ENCODE peak calls at places on chromosome 10, in five cellular contexts. S is esophagus squamous epithelium, W is heart left ventricle, E is A549, G is uterus. I is an unnamed sample.

GRCh38 chr10:89744021-89744420 is 42.6 kb downstream of the KIF20B start:
- DNase-seq in G (no peak), W (no peak), S (no peak), E (no peak), I (no peak)

GRCh38 chr10:130022071-130022470 is 58.0 kb upstream of the EBF3 start:
- DNase-seq in G (no peak), W (no peak), S (no peak), E (no peak), I (no peak)

GRCh38 chr10:129912161-129912917 is 51.7 kb downstream of the EBF3 start:
- DNase-seq in E (no peak), S (no peak), G (no peak), W (no peak), I (no peak)

GRCh38 chr10:50739618-50740350 is at the start of gene ASAH2B:
- DNase-seq in S (no peak), G (peak), E (peak), W (peak), I (peak)

GRCh38 chr10:131033166-131034085 is 278.1 kb downstream of the TCERG1L start:
- DNase-seq in S (no peak), W (no peak), E (no peak), G (no peak), I (peak)

GRCh38 chr10:103685880-103686669 is 169.3 kb downstream of the SH3PXD2A start:
- DNase-seq in W (peak), S (no peak), E (peak), G (peak), I (peak)

GRCh38 chr10:125084191-125085186 is 75.9 kb downstream of the CTBP2 start:
- DNase-seq in S (no peak), E (peak), W (peak), G (peak), I (peak)

GRCh38 chr10:29326299-29326698 is 37.4 kb downstream of the LYZL1 start:
- DNase-seq in S (no peak), W (no peak), G (no peak), E (no peak), I (no peak)

GRCh38 chr10:33412261-33413092 is 78.0 kb upstream of the NRP1 start:
- DNase-seq in W (no peak), E (no peak), G (peak), S (no peak), I (no peak)

GRCh38 chr10:31768467-31768866 is 160.2 kb downstream of the ARHGAP12 start:
- DNase-seq in G (no peak), W (no peak), E (no peak), S (no peak), I (no peak)

GRCh38 chr10:74107391-74107790 is 43.2 kb downstream of the AP3M1 start:
- DNase-seq in G (no peak), W (no peak), E (no peak), S (no peak), I (no peak)
- TF ChIP-seq POLR2A in G (no peak), W (no peak), E (no peak), S (no peak), I (no peak)

GRCh38 chr10:96701265-96701664 is 19.0 kb downstream of the PIK3AP1 start:
- DNase-seq in W (no peak), G (no peak), E (no peak), S (no peak), I (no peak)

GRCh38 chr10:96703358-96703757 is 17.0 kb downstream of the PIK3AP1 start:
- DNase-seq in S (no peak), E (no peak), W (no peak), G (no peak), I (no peak)

GRCh38 chr10:96697438-96697837 is 22.9 kb downstream of the PIK3AP1 start:
- DNase-seq in G (no peak), S (no peak), W (no peak), E (no peak), I (no peak)

GRCh38 chr10:96699613-96700012 is 20.7 kb downstream of the PIK3AP1 start:
- DNase-seq in W (no peak), E (no peak), G (no peak), S (no peak), I (no peak)

DNA sequence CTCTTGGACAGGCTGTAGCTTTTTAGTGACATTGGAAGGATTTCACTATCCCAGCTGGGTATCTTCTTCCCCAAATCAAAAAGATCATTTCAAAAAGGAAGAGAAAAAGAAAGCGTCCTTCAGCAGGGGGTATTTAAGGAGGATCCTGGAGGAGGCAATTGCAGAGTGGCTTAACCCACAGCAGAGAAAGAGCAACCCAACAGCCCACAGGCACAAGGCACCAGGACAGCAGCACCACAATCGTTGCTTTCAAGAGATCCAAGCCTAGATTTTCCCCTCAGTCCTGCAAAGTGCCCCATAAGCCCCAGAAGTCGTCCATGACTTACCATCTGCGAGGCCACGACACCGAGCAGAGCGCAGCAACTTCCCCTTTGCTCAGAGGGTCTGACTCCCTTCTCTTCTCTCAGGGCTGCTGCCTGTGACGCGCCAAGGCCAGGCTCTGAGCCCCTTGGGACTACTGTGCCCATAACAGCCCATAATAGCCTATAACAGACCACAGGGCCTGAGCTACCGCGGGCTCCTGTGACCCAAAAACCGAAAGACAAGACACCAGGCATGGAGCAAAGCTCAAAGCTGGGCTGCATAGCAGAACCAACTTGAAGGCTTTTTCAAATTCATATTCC is 19.7 kb downstream of the PIK3AP1 start:
- DNase-seq in W (no peak), G (no peak), S (peak), E (no peak), I (no peak)
- TF ChIP-seq POLR2A in W (no peak), G (no peak), S (no peak), E (no peak), I (no peak)

DNA sequence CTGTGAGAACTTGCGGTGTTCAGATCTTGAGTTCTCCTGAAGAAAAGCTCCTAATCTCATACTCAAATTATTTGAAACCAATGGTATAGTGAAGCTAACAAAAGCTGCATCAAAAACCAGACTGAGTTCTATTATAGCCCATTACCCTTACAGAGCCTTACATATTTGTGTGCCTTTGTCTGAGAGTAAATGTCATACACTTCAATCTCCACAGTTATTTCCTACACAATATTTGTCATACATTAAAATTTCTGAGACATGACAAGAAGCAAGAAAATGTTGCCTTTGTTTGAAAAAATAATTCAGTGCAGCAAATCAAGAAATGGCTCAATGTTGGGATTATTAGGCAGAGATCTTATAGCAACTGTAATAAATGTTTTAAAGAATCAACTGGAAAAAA is 776.1 kb upstream of the MBL2 start:
- DNase-seq in E (no peak), S (no peak), W (no peak), G (no peak), I (no peak)
- TF ChIP-seq POLR2A in E (no peak), S (no peak), W (no peak), G (no peak), I (no peak)

DNA sequence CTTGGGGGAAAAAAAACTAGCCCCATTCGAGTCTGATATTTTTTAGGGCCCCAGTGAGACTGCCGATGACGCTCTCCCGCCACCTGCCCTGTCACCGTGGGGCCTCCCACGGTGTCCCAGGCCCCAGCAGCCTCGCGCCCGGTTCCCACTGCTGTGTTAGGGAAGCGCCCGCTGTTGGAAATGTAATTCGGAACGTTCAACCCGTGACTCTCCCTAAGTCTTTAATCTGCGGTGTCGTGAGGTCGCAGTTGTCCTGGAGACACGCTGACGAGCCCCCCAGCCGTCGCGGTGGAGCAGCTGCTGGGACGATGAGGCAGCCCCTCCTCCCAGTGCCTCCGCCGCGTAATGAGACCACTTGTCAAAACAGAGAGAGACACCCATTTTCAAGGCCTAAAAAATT is 63.6 kb downstream of the NKX6-2 start:
- DNase-seq in W (no peak), S (no peak), E (no peak), G (no peak), I (no peak)
- TF ChIP-seq POLR2A in W (no peak), S (no peak), E (no peak), G (no peak), I (no peak)

GRCh38 chr10:73591935-73592699 is 975 bp upstream of the USP54 start:
- DNase-seq in W (peak), E (peak), S (no peak), G (peak), I (peak)

GRCh38 chr10:73593110-73593509 is 2.0 kb upstream of the USP54 start:
- DNase-seq in G (no peak), S (no peak), E (no peak), W (no peak), I (no peak)

GRCh38 chr10:73591578-73591902 is 398 bp upstream of the USP54 start:
- DNase-seq in G (no peak), E (no peak), W (no peak), S (no peak), I (no peak)

GRCh38 chr10:73589538-73590126 is 1.5 kb downstream of the USP54 start:
- DNase-seq in G (no peak), W (no peak), E (no peak), S (no peak), I (no peak)

GRCh38 chr10:73590881-73591577 is at the start of gene USP54:
- DNase-seq in E (no peak), G (no peak), S (no peak), W (peak), I (no peak)
- TF ChIP-seq POLR2A in E (no peak), G (no peak), S (no peak), W (no peak), I (no peak)

GRCh38 chr10:110746254-110746826 is 102.2 kb downstream of the RBM20 start:
- DNase-seq in E (peak), G (peak), S (no peak), W (peak), I (no peak)
- TF ChIP-seq POLR2A in E (no peak), G (no peak), S (no peak), W (no peak), I (no peak)